ENCODE peak calls at places on chromosomes 11 and 22, in four cellular contexts. I is cerebellum, P is IMR-90, U is EL. G is an unnamed sample.

GRCh38 chr11:38819986-38820385 is 2221.9 kb upstream of the RAG2 start:
- DNase-seq in I (no peak), P (no peak), U (no peak), G (peak)

GRCh38 chr11:86294026-86294425 is 8.0 kb upstream of the HIKESHI start:
- DNase-seq in I (no peak), P (peak), U (no peak), G (no peak)

GRCh38 chr22:50587407-50587806 is 4.8 kb upstream of the CHKB start:
- DNase-seq in I (no peak), P (no peak), U (no peak), G (no peak)

GRCh38 chr22:48745842-48746788 is 1081.6 kb downstream of the BRD1 start:
- DNase-seq in I (no peak), P (no peak), U (no peak), G (no peak)

GRCh38 chr11:64009710-64010109 is 23.5 kb downstream of the OTUB1 start:
- DNase-seq in I (no peak), P (no peak), U (no peak), G (no peak)

GRCh38 chr11:73167555-73167954 is 25.4 kb upstream of the FCHSD2 start:
- DNase-seq in I (no peak), P (no peak), U (no peak), G (no peak)

GRCh38 chr11:10038916-10039315 is 255.1 kb downstream of the SBF2 start:
- DNase-seq in I (no peak), P (peak), U (no peak), G (peak)

GRCh38 chr11:75536786-75537629 is 11.3 kb upstream of the GDPD5 start:
- DNase-seq in I (no peak), P (peak), U (no peak), G (no peak)